ENCODE peak calls at places on chromosomes 7 and 10, in eight cellular contexts. One of them, this sample, is unnamed.

GRCh38 chr7:14714161-14714728 is 188.3 kb downstream of the DGKB start:
- DNase-seq in lower lobe of right lung: no peak
- DNase-seq in aorta: no peak
- DNase-seq in GM23248: no peak
- DNase-seq in A549: no peak
- DNase-seq in K562: no peak
- DNase-seq in transverse colon: no peak
- DNase-seq in hepatocyte: no peak
- DNase-seq in this sample: no peak

GRCh38 chr10:92720306-92721165 is 30.8 kb downstream of the HHEX start:
- DNase-seq in lower lobe of right lung: no peak
- DNase-seq in aorta: no peak
- DNase-seq in GM23248: no peak
- DNase-seq in A549: no peak
- DNase-seq in K562: no peak
- DNase-seq in transverse colon: no peak
- DNase-seq in hepatocyte: no peak
- DNase-seq in this sample: no peak

GRCh38 chr10:117685431-117685830 is 142.9 kb downstream of the EMX2 start:
- DNase-seq in lower lobe of right lung: no peak
- DNase-seq in aorta: no peak
- DNase-seq in GM23248: no peak
- DNase-seq in A549: no peak
- DNase-seq in K562: no peak
- DNase-seq in transverse colon: no peak
- DNase-seq in hepatocyte: no peak
- DNase-seq in this sample: no peak

GRCh38 chr7:50815138-50815537 is 32.4 kb upstream of the GRB10 start:
- DNase-seq in lower lobe of right lung: no peak
- DNase-seq in aorta: no peak
- DNase-seq in GM23248: no peak
- DNase-seq in A549: no peak
- DNase-seq in K562: no peak
- DNase-seq in transverse colon: no peak
- DNase-seq in hepatocyte: no peak
- DNase-seq in this sample: no peak

GRCh38 chr7:44288381-44288685 is 37.1 kb downstream of the CAMK2B start:
- DNase-seq in lower lobe of right lung: no peak
- DNase-seq in aorta: peak; percentile 30
- DNase-seq in GM23248: no peak
- DNase-seq in A549: no peak
- DNase-seq in K562: no peak
- DNase-seq in transverse colon: no peak
- DNase-seq in hepatocyte: no peak
- DNase-seq in this sample: peak; percentile 9

GRCh38 chr10:6494934-6495592 is 85.0 kb downstream of the PRKCQ start:
- DNase-seq in lower lobe of right lung: no peak
- DNase-seq in aorta: no peak
- DNase-seq in GM23248: peak; percentile 11
- DNase-seq in A549: no peak
- DNase-seq in K562: no peak
- DNase-seq in transverse colon: no peak
- DNase-seq in hepatocyte: no peak
- DNase-seq in this sample: no peak

GRCh38 chr10:101258179-101258885 is 29.1 kb upstream of the LBX1 start:
- DNase-seq in lower lobe of right lung: no peak
- DNase-seq in aorta: no peak
- DNase-seq in GM23248: no peak
- DNase-seq in A549: peak; percentile 27
- DNase-seq in K562: peak; percentile 54
- DNase-seq in transverse colon: no peak
- DNase-seq in hepatocyte: no peak
- DNase-seq in this sample: no peak

GRCh38 chr7:767580-767940 is 40.5 kb upstream of the PRKAR1B start:
- DNase-seq in lower lobe of right lung: no peak
- DNase-seq in aorta: no peak
- DNase-seq in GM23248: no peak
- DNase-seq in A549: no peak
- DNase-seq in K562: no peak
- DNase-seq in transverse colon: no peak
- DNase-seq in hepatocyte: no peak
- DNase-seq in this sample: no peak

GRCh38 chr10:130493021-130493420 is 356.8 kb downstream of the GLRX3 start:
- DNase-seq in lower lobe of right lung: no peak
- DNase-seq in aorta: no peak
- DNase-seq in GM23248: no peak
- DNase-seq in A549: no peak
- DNase-seq in K562: no peak
- DNase-seq in transverse colon: no peak
- DNase-seq in hepatocyte: no peak
- DNase-seq in this sample: no peak

GRCh38 chr10:14146501-14146900 is 184.2 kb downstream of the FRMD4A start:
- DNase-seq in lower lobe of right lung: no peak
- DNase-seq in aorta: no peak
- DNase-seq in GM23248: peak; percentile 48
- DNase-seq in A549: no peak
- DNase-seq in K562: no peak
- DNase-seq in transverse colon: no peak
- DNase-seq in hepatocyte: no peak
- DNase-seq in this sample: no peak

GRCh38 chr10:47190802-47191450 is 109.1 kb upstream of the GDF10 start:
- DNase-seq in lower lobe of right lung: no peak
- DNase-seq in aorta: no peak
- DNase-seq in GM23248: no peak
- DNase-seq in A549: no peak
- DNase-seq in K562: no peak
- DNase-seq in transverse colon: no peak
- DNase-seq in hepatocyte: no peak
- DNase-seq in this sample: no peak

GRCh38 chr7:29345590-29345989 is 151.0 kb downstream of the CHN2 start:
- DNase-seq in lower lobe of right lung: peak; percentile 51
- DNase-seq in aorta: peak; percentile 62
- DNase-seq in GM23248: peak; percentile 39
- DNase-seq in A549: peak; percentile 12
- DNase-seq in K562: no peak
- DNase-seq in transverse colon: peak; percentile 41
- DNase-seq in hepatocyte: peak; percentile 45
- DNase-seq in this sample: no peak

GRCh38 chr10:112984756-112985155 is 34.7 kb downstream of the TCF7L2 start:
- DNase-seq in lower lobe of right lung: no peak
- DNase-seq in aorta: no peak
- DNase-seq in GM23248: no peak
- DNase-seq in A549: no peak
- DNase-seq in K562: no peak
- DNase-seq in transverse colon: no peak
- DNase-seq in hepatocyte: no peak
- DNase-seq in this sample: no peak

GRCh38 chr7:37435156-37435555 is 13.5 kb downstream of the ELMO1 start:
- DNase-seq in lower lobe of right lung: no peak
- DNase-seq in aorta: no peak
- DNase-seq in GM23248: no peak
- DNase-seq in A549: no peak
- DNase-seq in K562: no peak
- DNase-seq in transverse colon: no peak
- DNase-seq in hepatocyte: no peak
- DNase-seq in this sample: no peak

DNA sequence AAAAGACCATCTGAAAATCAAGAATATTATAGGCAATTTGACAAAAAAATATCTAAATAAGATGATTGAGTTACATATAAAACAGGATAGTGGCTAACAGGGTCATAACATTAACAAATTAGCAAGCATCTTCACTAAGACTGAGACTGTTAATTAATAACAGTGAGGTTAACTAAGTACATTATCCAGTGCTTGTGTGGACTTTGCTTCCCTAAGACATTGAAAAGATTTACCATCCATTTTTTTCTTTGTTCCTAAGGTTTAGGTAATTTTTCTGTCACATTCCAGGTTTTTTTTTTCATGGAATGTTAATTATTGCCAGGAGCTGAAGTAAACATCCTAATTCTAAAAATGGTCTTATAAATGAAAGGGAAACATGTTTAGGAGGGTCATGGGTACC is 227.6 kb downstream of the ANKRD7 start:
- DNase-seq in lower lobe of right lung: no peak
- DNase-seq in aorta: no peak
- DNase-seq in GM23248: no peak
- DNase-seq in A549: no peak
- DNase-seq in K562: no peak
- DNase-seq in transverse colon: no peak
- DNase-seq in hepatocyte: no peak
- DNase-seq in this sample: no peak
- H3K9me3 ChIP-seq in lower lobe of right lung: no peaks in the 10 kb centered on the region
- H3K9me3 ChIP-seq in aorta: no peaks in the 10 kb centered on the region
- H3K9me3 ChIP-seq in GM23248: peaks cover 4% of the 10 kb centered on the region
- H3K9me3 ChIP-seq in A549: no peaks in the 10 kb centered on the region
- H3K9me3 ChIP-seq in K562: no peaks in the 10 kb centered on the region
- H3K9me3 ChIP-seq in transverse colon: no peaks in the 10 kb centered on the region
- H3K9me3 ChIP-seq in hepatocyte: no peaks in the 10 kb centered on the region
- H3K9me3 ChIP-seq in this sample: no peaks in the 10 kb centered on the region

DNA sequence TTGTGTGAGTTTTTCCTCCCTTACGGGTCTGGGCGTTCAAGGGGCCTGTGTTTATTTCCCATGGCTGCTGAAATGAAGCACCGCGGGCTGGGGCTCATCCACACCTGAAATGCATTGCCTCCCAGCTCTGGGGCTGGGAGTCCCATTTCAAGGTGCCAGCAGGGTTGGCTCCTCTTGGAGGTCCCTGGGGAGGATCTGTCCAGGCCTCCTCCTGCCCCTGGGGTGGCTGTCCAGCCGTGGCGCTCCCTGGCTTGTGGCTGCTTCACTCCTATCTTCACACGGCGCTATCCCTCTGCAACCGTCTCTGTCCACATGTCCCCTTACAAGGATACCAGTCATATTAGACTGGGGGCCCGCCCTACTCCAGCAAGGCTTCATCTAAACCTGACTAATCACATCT is 41.1 kb upstream of the CNPY1 start:
- DNase-seq in lower lobe of right lung: no peak
- DNase-seq in aorta: no peak
- DNase-seq in GM23248: no peak
- DNase-seq in A549: no peak
- DNase-seq in K562: no peak
- DNase-seq in transverse colon: no peak
- DNase-seq in hepatocyte: no peak
- DNase-seq in this sample: no peak
- H3K9me3 ChIP-seq in lower lobe of right lung: no peaks in the 10 kb centered on the region
- H3K9me3 ChIP-seq in aorta: no peaks in the 10 kb centered on the region
- H3K9me3 ChIP-seq in GM23248: no peaks in the 10 kb centered on the region
- H3K9me3 ChIP-seq in A549: no peaks in the 10 kb centered on the region
- H3K9me3 ChIP-seq in K562: no peaks in the 10 kb centered on the region
- H3K9me3 ChIP-seq in transverse colon: no peaks in the 10 kb centered on the region
- H3K9me3 ChIP-seq in hepatocyte: no peaks in the 10 kb centered on the region
- H3K9me3 ChIP-seq in this sample: no peaks in the 10 kb centered on the region

DNA sequence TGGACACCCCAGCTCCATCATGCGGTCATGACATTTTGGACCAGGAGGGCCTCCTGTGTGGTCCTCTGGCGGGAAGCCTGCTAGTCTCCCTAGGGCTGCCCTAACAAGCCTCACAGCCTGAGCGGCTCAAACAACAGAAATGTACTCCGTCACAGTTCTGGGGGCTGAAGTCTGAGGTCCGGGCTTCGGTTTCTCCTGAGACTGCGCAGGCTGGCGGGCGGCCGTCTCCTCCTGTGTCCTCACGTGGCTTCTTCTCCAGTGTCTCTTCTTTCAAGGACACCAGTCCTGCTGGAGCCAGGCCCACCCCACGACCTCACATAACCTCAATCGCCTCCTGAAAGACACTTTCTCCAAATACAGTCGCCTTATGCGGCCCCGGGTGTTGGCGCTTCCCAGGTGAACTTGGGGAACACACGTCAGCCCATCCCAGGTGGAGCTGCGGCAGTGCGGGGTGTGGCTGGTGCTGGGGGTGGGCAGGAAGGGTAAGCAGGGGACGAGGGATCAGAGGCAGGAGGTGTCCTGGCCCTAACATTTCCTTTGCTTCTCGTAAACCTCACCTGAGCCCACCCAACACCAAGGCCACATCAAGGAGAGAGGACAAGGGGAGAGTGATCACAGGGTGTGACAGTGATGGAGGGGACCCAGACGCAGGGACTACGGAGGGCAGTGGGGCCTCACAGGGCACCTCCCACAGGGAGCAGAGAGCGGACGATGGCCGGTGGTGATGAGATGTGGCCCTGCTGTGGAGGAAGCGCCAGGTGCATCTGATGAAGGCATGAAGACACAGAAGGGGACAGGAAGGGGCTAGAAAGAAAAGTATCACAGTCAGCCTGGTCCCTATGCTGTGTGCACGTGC is 580.6 kb downstream of the PTPRN2 start:
- DNase-seq in lower lobe of right lung: no peak
- DNase-seq in aorta: no peak
- DNase-seq in GM23248: no peak
- DNase-seq in A549: no peak
- DNase-seq in K562: no peak
- DNase-seq in transverse colon: no peak
- DNase-seq in hepatocyte: no peak
- DNase-seq in this sample: no peak
- H3K9me3 ChIP-seq in lower lobe of right lung: no peaks in the 10 kb centered on the region
- H3K9me3 ChIP-seq in aorta: no peaks in the 10 kb centered on the region
- H3K9me3 ChIP-seq in GM23248: no peaks in the 10 kb centered on the region
- H3K9me3 ChIP-seq in A549: no peaks in the 10 kb centered on the region
- H3K9me3 ChIP-seq in K562: no peaks in the 10 kb centered on the region
- H3K9me3 ChIP-seq in transverse colon: no peaks in the 10 kb centered on the region
- H3K9me3 ChIP-seq in hepatocyte: no peaks in the 10 kb centered on the region
- H3K9me3 ChIP-seq in this sample: no peaks in the 10 kb centered on the region

GRCh38 chr7:158138329-158138597 is 449.4 kb downstream of the PTPRN2 start:
- DNase-seq in lower lobe of right lung: no peak
- DNase-seq in aorta: no peak
- DNase-seq in GM23248: no peak
- DNase-seq in A549: no peak
- DNase-seq in K562: no peak
- DNase-seq in transverse colon: no peak
- DNase-seq in hepatocyte: no peak
- DNase-seq in this sample: no peak

GRCh38 chr7:158137516-158138328 is 449.9 kb downstream of the PTPRN2 start:
- DNase-seq in lower lobe of right lung: no peak
- DNase-seq in aorta: no peak
- DNase-seq in GM23248: no peak
- DNase-seq in A549: no peak
- DNase-seq in K562: no peak
- DNase-seq in transverse colon: no peak
- DNase-seq in hepatocyte: no peak
- DNase-seq in this sample: no peak

GRCh38 chr7:158134824-158135223 is 452.8 kb downstream of the PTPRN2 start:
- DNase-seq in lower lobe of right lung: no peak
- DNase-seq in aorta: no peak
- DNase-seq in GM23248: no peak
- DNase-seq in A549: no peak
- DNase-seq in K562: no peak
- DNase-seq in transverse colon: no peak
- DNase-seq in hepatocyte: no peak
- DNase-seq in this sample: no peak

GRCh38 chr7:158133515-158134271 is 453.9 kb downstream of the PTPRN2 start:
- DNase-seq in lower lobe of right lung: no peak
- DNase-seq in aorta: no peak
- DNase-seq in GM23248: no peak
- DNase-seq in A549: no peak
- DNase-seq in K562: no peak
- DNase-seq in transverse colon: no peak
- DNase-seq in hepatocyte: no peak
- DNase-seq in this sample: no peak

DNA sequence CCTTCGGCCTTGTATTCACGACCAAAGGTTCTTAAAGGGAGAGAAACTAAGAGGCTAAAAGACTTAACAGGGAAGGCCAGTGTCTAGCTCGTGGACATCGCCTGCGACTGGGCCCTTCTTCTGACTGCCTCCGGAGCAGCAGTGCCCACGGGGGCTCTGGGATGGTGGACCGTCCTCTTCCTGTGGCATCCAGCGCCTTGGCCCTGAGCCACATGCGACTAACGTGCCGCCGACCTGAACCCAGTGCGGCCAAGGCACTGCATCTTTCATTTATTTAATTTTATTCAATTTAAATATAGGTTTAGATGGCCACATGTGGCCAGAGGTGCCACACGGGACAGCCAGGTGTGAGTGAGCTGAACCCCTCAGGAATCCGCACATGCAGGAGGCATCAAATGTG is 451.7 kb downstream of the PTPRN2 start:
- DNase-seq in lower lobe of right lung: no peak
- DNase-seq in aorta: no peak
- DNase-seq in GM23248: no peak
- DNase-seq in A549: no peak
- DNase-seq in K562: no peak
- DNase-seq in transverse colon: no peak
- DNase-seq in hepatocyte: no peak
- DNase-seq in this sample: no peak
- H3K9me3 ChIP-seq in lower lobe of right lung: no peaks in the 10 kb centered on the region
- H3K9me3 ChIP-seq in aorta: peaks cover 1% of the 10 kb centered on the region
- H3K9me3 ChIP-seq in GM23248: no peaks in the 10 kb centered on the region
- H3K9me3 ChIP-seq in A549: no peaks in the 10 kb centered on the region
- H3K9me3 ChIP-seq in K562: peaks cover 2% of the 10 kb centered on the region
- H3K9me3 ChIP-seq in transverse colon: no peaks in the 10 kb centered on the region
- H3K9me3 ChIP-seq in hepatocyte: no peaks in the 10 kb centered on the region
- H3K9me3 ChIP-seq in this sample: no peaks in the 10 kb centered on the region

This sample was measured in ovary.